ENCODE peak calls at places on chromosomes 4 and X, in ten cellular contexts. R is MM.1S, K is H1, C is PC-3, Y is fibroblast of lung, G is neural progenitor cell, V is neuronal stem cell, Z is DND-41, L is kidney, J is H9. N is an unnamed sample.

GRCh38 chrX:152907084-152907651 is 9.3 kb downstream of the ZNF185 start:
- DNase-seq in Y (peak; percentile 93), K (no peak), G (peak; percentile 82), R (no peak), C (no peak), J (peak; percentile 85), Z (no peak), L (no peak), V (peak; percentile 27), N (no peak)

GRCh38 chr4:46931981-46932380 is 22.9 kb upstream of the COX7B2 start:
- DNase-seq in K (no peak), G (peak; percentile 58), R (peak; percentile 53), Z (peak; percentile 33), J (peak; percentile 47), V (peak; percentile 35), C (peak; percentile 41), L (no peak), Y (peak; percentile 45), N (peak; percentile 1)

GRCh38 chrX:48896611-48897011 is 957 bp downstream of the TIMM17B start:
- DNase-seq in Z (no peak), J (no peak), G (peak; percentile 13), K (no peak), Y (peak; percentile 42), V (no peak), R (no peak), C (no peak), L (peak; percentile 40), N (no peak)

GRCh38 chr4:31175242-31175910 is 455.2 kb downstream of the PCDH7 start:
- DNase-seq in C (peak; percentile 66), V (no peak), Z (no peak), J (no peak), L (no peak), K (no peak), G (no peak), Y (peak; percentile 60), R (no peak), N (peak; percentile 8)

GRCh38 chr4:184389978-184390518 is 84.3 kb downstream of the IRF2 start:
- DNase-seq in G (peak; percentile 80), C (no peak), Y (no peak), K (peak; percentile 74), Z (no peak), R (no peak), J (peak; percentile 63), V (peak; percentile 55), L (no peak), N (no peak)

GRCh38 chr4:147518846-147519767 is 38.2 kb downstream of the EDNRA start:
- DNase-seq in Z (peak; percentile 55), L (no peak), K (peak; percentile 59), Y (peak; percentile 78), V (peak; percentile 14), R (peak; percentile 77), G (peak; percentile 77), C (peak; percentile 74), J (peak; percentile 62), N (peak; percentile 60)

GRCh38 chr4:153249199-153250154 is 45.2 kb downstream of the TRIM2 start:
- DNase-seq in Z (peak; percentile 90), C (peak; percentile 73), Y (peak; percentile 79), L (peak; percentile 94), G (peak; percentile 96), J (peak; percentile 90), V (peak; percentile 86), K (peak; percentile 91), R (peak; percentile 89), N (peak; percentile 73)

GRCh38 chrX:17944833-17945497 is 83.9 kb upstream of the RAI2 start:
- DNase-seq in L (no peak), Z (peak; percentile 14), V (peak; percentile 14), K (peak; percentile 45), J (no peak), G (peak; percentile 38), R (peak; percentile 38), C (peak; percentile 61), Y (no peak), N (no peak)

GRCh38 chr4:47386592-47387235 is 76.8 kb downstream of the COMMD8 start:
- DNase-seq in K (no peak), L (no peak), G (no peak), Y (peak; percentile 85), J (no peak), R (no peak), C (no peak), V (no peak), Z (no peak), N (no peak)

GRCh38 chr4:104860227-104861123 is 286.2 kb upstream of the TET2 start:
- DNase-seq in J (peak; percentile 62), G (peak; percentile 87), K (peak; percentile 70), R (peak; percentile 82), C (peak; percentile 90), Y (peak; percentile 59), V (peak; percentile 79), L (no peak), Z (peak; percentile 61), N (peak; percentile 64)

GRCh38 chr4:56871357-56871993 is 36.2 kb upstream of the REST start:
- DNase-seq in G (peak; percentile 86), Y (peak; percentile 5), J (peak; percentile 67), K (peak; percentile 50), V (peak; percentile 47), L (no peak), Z (peak; percentile 56), R (no peak), C (no peak), N (no peak)

GRCh38 chr4:134345249-134345648 is 143.7 kb upstream of the PABPC4L start:
- DNase-seq in C (no peak), Y (peak; percentile 0), K (no peak), R (no peak), G (no peak), L (no peak), Z (no peak), V (no peak), J (no peak), N (no peak)

GRCh38 chr4:147616849-147617172 is 386 bp upstream of the TMEM184C start:
- DNase-seq in K (no peak), C (no peak), Z (no peak), R (no peak), L (no peak), V (no peak), G (no peak), Y (no peak), J (no peak), N (no peak)

GRCh38 chr4:151184523-151185458 is 85.4 kb downstream of the RPS3A start:
- DNase-seq in V (no peak), Y (peak; percentile 83), L (no peak), G (no peak), K (no peak), C (peak; percentile 31), J (no peak), Z (no peak), R (no peak), N (peak; percentile 21)

DNA sequence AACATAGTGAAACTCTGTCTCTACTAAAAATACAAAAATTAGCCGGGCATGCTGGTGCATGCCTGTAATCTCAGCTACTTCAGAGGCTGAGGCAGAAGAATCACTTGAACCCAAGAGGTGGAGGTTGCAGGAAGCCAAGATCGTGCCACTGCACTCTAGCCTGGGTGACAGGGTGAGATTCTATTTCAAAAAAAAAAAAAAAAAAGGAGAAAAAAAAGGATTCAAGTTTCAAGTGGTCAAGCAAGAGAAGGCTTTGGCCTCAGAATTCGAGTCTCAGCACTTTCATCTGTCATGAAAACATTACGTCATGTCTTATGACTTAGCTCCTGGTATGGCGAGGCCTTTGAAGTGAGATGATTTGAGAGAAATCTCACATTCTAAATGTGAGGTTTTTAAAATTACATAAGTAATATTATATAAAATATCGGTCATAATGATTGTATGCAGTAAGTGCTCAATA is 21.2 kb upstream of the DHRSX start:
- DNase-seq in Y (no peak), K (no peak), R (peak; percentile 31), Z (no peak), J (no peak), V (no peak), L (no peak), G (no peak), C (no peak), N (no peak)
- H3K9ac ChIP-seq in Y (no peak overlapping the region), K (no peak overlapping the region), R (no peak overlapping the region), Z (no peak overlapping the region), J (no peak overlapping the region), V (no peak overlapping the region), L (no peak overlapping the region), G (no peak overlapping the region), C (no peak overlapping the region), N (no peak overlapping the region)

GRCh38 chr4:53937327-53937726 is 127.1 kb downstream of the CHIC2 start:
- DNase-seq in R (no peak), V (no peak), Z (no peak), C (no peak), K (no peak), J (no peak), G (no peak), L (no peak), Y (no peak), N (no peak)
- H3K9ac ChIP-seq in R (no peak overlapping the region), V (no peak overlapping the region), Z (no peak overlapping the region), C (no peak overlapping the region), K (no peak overlapping the region), J (no peak overlapping the region), G (no peak overlapping the region), L (no peak overlapping the region), Y (no peak overlapping the region), N (no peak overlapping the region)

DNA sequence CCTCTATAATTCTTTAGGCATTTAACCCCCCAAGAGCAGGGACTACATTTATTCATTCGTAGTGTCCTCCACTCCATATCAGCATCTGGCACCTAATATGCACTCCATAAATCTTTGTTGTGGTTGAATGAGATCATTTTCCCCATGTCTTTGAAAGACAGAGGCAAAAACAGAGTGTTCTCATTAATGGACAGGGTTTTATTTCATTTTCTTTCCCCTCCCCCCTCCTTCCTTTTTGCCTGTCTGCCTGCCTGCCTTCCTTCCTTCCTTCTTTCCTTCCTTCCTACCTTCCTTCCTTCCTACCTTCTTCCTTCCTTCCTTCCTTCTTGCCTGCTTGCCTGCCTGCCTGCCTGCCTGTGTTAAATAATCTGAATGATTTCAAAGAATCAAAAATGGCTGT is 83.2 kb downstream of the SHROOM3 start:
- DNase-seq in R (no peak), Z (no peak), K (no peak), L (no peak), Y (peak; percentile 65), J (no peak), G (no peak), C (no peak), V (no peak), N (no peak)
- H3K9ac ChIP-seq in R (no peak overlapping the region), Z (no peak overlapping the region), K (no peak overlapping the region), L (no peak overlapping the region), Y (no peak overlapping the region), J (no peak overlapping the region), G (no peak overlapping the region), C (no peak overlapping the region), V (no peak overlapping the region), N (no peak overlapping the region)

DNA sequence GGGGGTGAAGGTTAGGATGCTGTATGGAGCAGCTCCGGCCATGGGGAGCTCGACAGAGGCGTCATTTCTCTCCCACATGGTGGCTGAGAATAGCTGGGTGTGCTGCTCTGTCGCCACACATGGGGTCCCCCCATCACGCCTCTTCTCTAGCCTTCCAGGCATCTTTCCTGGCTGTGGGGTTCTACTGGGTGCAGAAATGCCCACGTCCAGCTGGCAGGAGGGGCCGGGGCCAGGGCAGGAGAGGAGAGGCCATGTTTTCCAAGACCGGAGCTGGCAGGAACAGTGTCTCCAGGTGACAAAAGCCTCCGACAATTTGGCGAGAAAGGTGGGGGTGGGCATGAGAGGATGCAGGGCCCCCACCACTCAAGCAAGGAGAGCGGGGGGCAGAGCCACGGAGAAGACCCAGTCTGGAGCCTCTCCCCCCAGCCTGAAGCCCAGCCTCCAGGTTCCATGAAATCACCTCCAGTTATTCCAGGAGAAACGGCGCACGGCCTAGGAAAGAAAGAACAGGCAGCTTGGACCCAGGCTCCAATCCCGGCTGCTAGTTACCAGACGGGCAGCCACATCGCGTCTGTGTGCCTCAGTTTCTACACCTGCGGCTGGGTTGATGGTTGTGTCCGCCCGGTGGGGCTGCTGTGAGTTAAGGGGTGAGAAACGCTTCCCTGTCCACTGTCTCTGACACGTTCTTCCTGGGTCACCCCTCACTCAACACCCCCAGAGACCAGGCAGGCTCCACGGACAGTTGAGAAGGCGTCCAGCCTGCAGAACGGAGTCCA is 27.4 kb upstream of the SPON2 start:
- DNase-seq in R (no peak), L (peak; percentile 65), V (no peak), K (no peak), Y (no peak), G (no peak), J (peak; percentile 24), C (no peak), Z (peak; percentile 5), N (no peak)
- H3K9ac ChIP-seq in R (no peak overlapping the region), L (no peak overlapping the region), V (no peak overlapping the region), K (no peak overlapping the region), Y (peak overlapping the region; percentile 61), G (no peak overlapping the region), J (no peak overlapping the region), C (no peak overlapping the region), Z (peak overlapping the region; percentile 75), N (no peak overlapping the region)

N was measured in mammary epithelial cell.